ENCODE peak calls at places on chromosomes 7 and 10, in eight cellular contexts. A is AG04450; N is NCI-H2107; E is dorsolateral prefrontal cortex; O is fibroblast of the aortic adventitia; D is SJSA1; L is activated naive CD8-positive, alpha-beta T cell treated with anti-CD3 and anti-CD28 coated beads, Interleukin-2, amount 50 U/mL, for 24 hours; P is posterior vena cava. U is an unnamed sample.
A peak's percentile ranks its signal among the peaks of the same experiment; 100 is the strongest.

GRCh38 chr10:15486404-15486803 is 115.3 kb upstream of the FAM171A1 start:
- DNase-seq in A (no peak), N (no peak), E (no peak), O (peak; percentile 98), D (no peak), L (no peak), P (no peak), U (no peak)

GRCh38 chr7:106219170-106219569 is 65.6 kb downstream of the NAMPT start:
- DNase-seq in A (no peak), N (no peak), E (no peak), O (no peak), D (no peak), L (no peak), P (no peak), U (no peak)

GRCh38 chr7:149126662-149127321 is 668 bp upstream of the ZNF425 start:
- DNase-seq in A (no peak), N (peak; percentile 17), E (peak; percentile 67), O (no peak), D (peak; percentile 63), L (peak; percentile 72), P (peak; percentile 85), U (peak; percentile 22)

GRCh38 chr10:29773675-29774091 is 138.9 kb upstream of the SVIL start:
- DNase-seq in A (no peak), N (no peak), E (no peak), O (no peak), D (no peak), L (no peak), P (no peak), U (no peak)

GRCh38 chr7:84200859-84201258 is 6.3 kb upstream of the SEMA3A start:
- DNase-seq in A (peak; percentile 36), N (no peak), E (no peak), O (no peak), D (no peak), L (no peak), P (no peak), U (no peak)

GRCh38 chr10:95406651-95407280 is 116.0 kb upstream of the PDLIM1 start:
- DNase-seq in A (no peak), N (peak; percentile 37), E (peak; percentile 83), O (no peak), D (no peak), L (no peak), P (peak; percentile 81), U (no peak)

GRCh38 chr7:118648002-118648401 is 423.5 kb downstream of the ANKRD7 start:
- DNase-seq in A (no peak), N (no peak), E (no peak), O (no peak), D (no peak), L (no peak), P (no peak), U (no peak)

GRCh38 chr7:95908499-95908898 is 136.1 kb downstream of the DYNC1I1 start:
- DNase-seq in A (no peak), N (no peak), E (no peak), O (no peak), D (no peak), L (no peak), P (no peak), U (no peak)

GRCh38 chr10:91944880-91945630 is 21.5 kb downstream of the BTAF1 start:
- DNase-seq in A (no peak), N (no peak), E (no peak), O (no peak), D (no peak), L (no peak), P (no peak), U (no peak)

GRCh38 chr10:62887642-62888041 is 71.5 kb upstream of the EGR2 start:
- DNase-seq in A (no peak), N (no peak), E (no peak), O (no peak), D (no peak), L (no peak), P (no peak), U (no peak)

GRCh38 chr7:30831936-30832335 is 60.7 kb downstream of the MINDY4 start:
- DNase-seq in A (no peak), N (no peak), E (no peak), O (no peak), D (peak; percentile 9), L (no peak), P (no peak), U (no peak)

GRCh38 chr7:138370956-138371355 is 89.1 kb upstream of the TRIM24 start:
- DNase-seq in A (no peak), N (no peak), E (no peak), O (no peak), D (no peak), L (no peak), P (no peak), U (no peak)

GRCh38 chr7:38880454-38880853 is 28.5 kb downstream of the VPS41 start:
- DNase-seq in A (no peak), N (no peak), E (no peak), O (no peak), D (no peak), L (no peak), P (no peak), U (no peak)

GRCh38 chr10:74738985-74739567 is 87.3 kb upstream of the KAT6B start:
- DNase-seq in A (no peak), N (no peak), E (no peak), O (peak; percentile 22), D (no peak), L (peak; percentile 29), P (no peak), U (no peak)

GRCh38 chr10:130141878-130142277 is 5.7 kb downstream of the GLRX3 start:
- DNase-seq in A (no peak), N (no peak), E (no peak), O (no peak), D (no peak), L (no peak), P (no peak), U (no peak)

GRCh38 chr7:158238616-158239289 is 348.9 kb downstream of the PTPRN2 start:
- DNase-seq in A (no peak), N (no peak), E (no peak), O (no peak), D (no peak), L (no peak), P (no peak), U (no peak)

GRCh38 chr7:92135100-92135429 is 788 bp upstream of the CYP51A1 start:
- DNase-seq in A (no peak), N (no peak), E (peak; percentile 45), O (peak; percentile 48), D (no peak), L (peak; percentile 12), P (no peak), U (peak; percentile 0)

GRCh38 chr7:80740778-80741545 is 102.5 kb downstream of the CD36 start:
- DNase-seq in A (no peak), N (no peak), E (no peak), O (peak; percentile 74), D (peak; percentile 56), L (no peak), P (no peak), U (no peak)